ENCODE peak calls at places on chromosome 2, in six cellular contexts. S is HCT116, T is HepG2, X is K562, O is H1, C is GM12878. L is an unnamed sample.
A peak's percentile ranks its signal among the peaks of the same experiment; 100 is the strongest.

GRCh38 chr2:178195390-178196166 is 1.3 kb downstream of the OSBPL6 start:
- DNase-seq in S (no peak), T (no peak), X (no peak), O (no peak), C (no peak), L (no peak)

GRCh38 chr2:8003462-8004075 is 678.3 kb upstream of the ID2 start:
- DNase-seq in S (no peak), T (no peak), X (no peak), O (no peak), C (no peak), L (no peak)

GRCh38 chr2:85161626-85161960 is 28.4 kb downstream of the TCF7L1 start:
- DNase-seq in S (no peak), T (no peak), X (no peak), O (no peak), C (no peak), L (no peak)

GRCh38 chr2:30410217-30410616 is 36.8 kb upstream of the LCLAT1 start:
- DNase-seq in S (no peak), T (peak; percentile 64), X (no peak), O (no peak), C (no peak), L (peak; percentile 36)

GRCh38 chr2:186098821-186099220 is 360.2 kb downstream of the FSIP2 start:
- DNase-seq in S (no peak), T (no peak), X (no peak), O (no peak), C (no peak), L (no peak)

GRCh38 chr2:230951396-230951795 is 26.4 kb upstream of the GPR55 start:
- DNase-seq in S (no peak), T (no peak), X (no peak), O (no peak), C (no peak), L (no peak)

GRCh38 chr2:18740428-18740827 is 151.1 kb upstream of the NT5C1B start:
- DNase-seq in S (no peak), T (no peak), X (no peak), O (no peak), C (no peak), L (no peak)

GRCh38 chr2:43100883-43101662 is 125.3 kb downstream of the ZFP36L2 start:
- DNase-seq in S (no peak), T (no peak), X (no peak), O (peak; percentile 85), C (no peak), L (peak; percentile 65)

GRCh38 chr2:37648316-37649011 is 23.0 kb downstream of the CDC42EP3 start:
- DNase-seq in S (no peak), T (no peak), X (no peak), O (no peak), C (no peak), L (no peak)

GRCh38 chr2:38108907-38109731 is 33.2 kb upstream of the CYP1B1 start:
- DNase-seq in S (no peak), T (no peak), X (no peak), O (no peak), C (no peak), L (no peak)

GRCh38 chr2:63226297-63226696 is 175.7 kb downstream of the OTX1 start:
- DNase-seq in S (no peak), T (no peak), X (no peak), O (no peak), C (no peak), L (no peak)

GRCh38 chr2:25400576-25401241 is 59.0 kb upstream of the DNMT3A start:
- DNase-seq in S (no peak), T (no peak), X (no peak), O (no peak), C (no peak), L (no peak)

GRCh38 chr2:1693723-1694122 is 50.6 kb downstream of the PXDN start:
- DNase-seq in S (no peak), T (no peak), X (no peak), O (peak; percentile 43), C (no peak), L (no peak)

GRCh38 chr2:15445891-15446562 is 115.1 kb downstream of the NBAS start:
- DNase-seq in S (no peak), T (no peak), X (no peak), O (no peak), C (no peak), L (no peak)

GRCh38 chr2:132725716-132726115 is 55.7 kb upstream of the LYPD1 start:
- DNase-seq in S (no peak), T (no peak), X (no peak), O (no peak), C (no peak), L (no peak)

GRCh38 chr2:231710751-231711676 is 2.7 kb downstream of the PTMA start:
- DNase-seq in S (no peak), T (no peak), X (no peak), O (peak; percentile 54), C (no peak), L (no peak)

GRCh38 chr2:241540766-241541561 is 17.6 kb upstream of the BOK start:
- DNase-seq in S (peak; percentile 70), T (no peak), X (peak; percentile 98), O (peak; percentile 99), C (no peak), L (peak; percentile 47)

GRCh38 chr2:114442545-114442944 is at the start of gene DPP10:
- DNase-seq in S (no peak), T (peak; percentile 13), X (no peak), O (peak; percentile 76), C (no peak), L (peak; percentile 39)

GRCh38 chr2:224982910-224983688 is 59.2 kb downstream of the DOCK10 start:
- DNase-seq in S (no peak), T (no peak), X (no peak), O (no peak), C (peak; percentile 61), L (no peak)

GRCh38 chr2:237474931-237475703 is 11.9 kb upstream of the MLPH start:
- DNase-seq in S (peak; percentile 37), T (peak; percentile 56), X (peak; percentile 85), O (peak; percentile 97), C (no peak), L (peak; percentile 68)

GRCh38 chr2:64654063-64654811 is 524 bp upstream of the SERTAD2 start:
- DNase-seq in S (peak; percentile 64), T (peak; percentile 87), X (no peak), O (peak; percentile 83), C (no peak), L (peak; percentile 68)

GRCh38 chr2:3434654-3435053 is 55.2 kb downstream of the TRAPPC12 start:
- DNase-seq in S (no peak), T (no peak), X (no peak), O (no peak), C (no peak), L (no peak)

GRCh38 chr2:117555965-117556364 is 258.5 kb upstream of the DDX18 start:
- DNase-seq in S (no peak), T (no peak), X (no peak), O (no peak), C (no peak), L (no peak)

GRCh38 chr2:83730258-83730657 is 728.8 kb downstream of the SUCLG1 start:
- DNase-seq in S (no peak), T (no peak), X (no peak), O (no peak), C (no peak), L (no peak)
- TF ChIP-seq ZNF274 in S (no peak), T (no peak), X (no peak), O (no peak), C (no peak), L (no peak)

GRCh38 chr2:235661136-235661535 is 167.3 kb downstream of the AGAP1 start:
- DNase-seq in S (no peak), T (peak; percentile 73), X (no peak), O (no peak), C (no peak), L (no peak)

GRCh38 chr2:235661538-235661937 is 167.7 kb downstream of the AGAP1 start:
- DNase-seq in S (no peak), T (no peak), X (no peak), O (no peak), C (no peak), L (no peak)

GRCh38 chr2:235658371-235659174 is 164.7 kb downstream of the AGAP1 start:
- DNase-seq in S (no peak), T (no peak), X (no peak), O (peak; percentile 70), C (no peak), L (peak; percentile 85)

GRCh38 chr2:235660484-235661081 is 166.7 kb downstream of the AGAP1 start:
- DNase-seq in S (no peak), T (peak; percentile 25), X (no peak), O (no peak), C (no peak), L (no peak)

GRCh38 chr2:235659767-235660322 is 166.0 kb downstream of the AGAP1 start:
- DNase-seq in S (no peak), T (peak; percentile 23), X (peak; percentile 19), O (no peak), C (no peak), L (no peak)
- H3K9ac ChIP-seq in S (no peak overlapping the region), T (no peak overlapping the region), X (peak overlapping the region; percentile 1), O (no peak overlapping the region), C (no peak overlapping the region), L (no peak overlapping the region)

GRCh38 chr2:142721015-142721414 is 156.4 kb upstream of the KYNU start:
- DNase-seq in S (no peak), T (no peak), X (no peak), O (no peak), C (no peak), L (peak; percentile 38)

GRCh38 chr2:142722086-142722485 is 155.4 kb upstream of the KYNU start:
- DNase-seq in S (no peak), T (no peak), X (no peak), O (no peak), C (no peak), L (no peak)

GRCh38 chr2:142714600-142714999 is 162.9 kb upstream of the KYNU start:
- DNase-seq in S (no peak), T (no peak), X (no peak), O (no peak), C (no peak), L (no peak)

GRCh38 chr2:142718731-142719130 is 158.7 kb upstream of the KYNU start:
- DNase-seq in S (no peak), T (no peak), X (no peak), O (no peak), C (no peak), L (no peak)

DNA sequence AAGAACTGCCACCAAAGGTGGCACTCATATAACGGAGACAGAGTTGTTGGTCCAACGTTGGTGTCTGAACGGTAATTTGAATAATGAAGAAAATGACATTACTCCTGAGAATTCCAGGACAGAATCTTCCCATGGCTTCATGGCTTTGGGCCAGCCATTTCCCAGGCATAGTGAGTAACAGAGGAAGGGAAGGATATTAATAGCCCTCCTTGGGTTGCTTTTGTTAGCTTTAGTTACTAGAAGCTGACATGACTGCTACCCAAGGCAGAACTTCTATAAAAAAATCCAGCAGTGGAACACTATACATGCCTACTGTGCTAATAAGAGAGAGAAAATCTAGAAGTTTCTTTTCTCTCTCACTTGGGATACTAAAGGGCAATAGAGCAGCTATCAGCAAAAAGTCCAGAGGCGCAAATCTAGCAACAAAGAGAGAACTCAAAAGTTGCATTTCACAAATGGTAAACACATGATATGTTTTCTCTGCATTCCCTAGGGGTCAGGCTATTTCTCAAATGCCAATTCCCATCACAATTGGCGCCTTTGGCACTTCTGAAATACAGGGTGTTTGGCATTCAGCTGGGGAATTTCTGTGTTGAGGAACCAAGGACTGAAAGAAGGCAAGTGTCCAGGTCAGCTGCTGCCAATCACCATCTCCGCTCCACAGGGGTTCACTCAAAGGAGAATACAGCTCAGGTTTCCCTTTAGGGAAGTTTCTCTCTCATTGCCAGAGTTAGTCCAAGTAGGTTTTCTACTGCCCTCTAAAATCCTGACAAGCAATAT is 160.8 kb upstream of the KYNU start:
- DNase-seq in S (no peak), T (no peak), X (no peak), O (peak; percentile 48), C (no peak), L (peak; percentile 44)
- TF ChIP-seq ZNF274 in S (no peak), T (no peak), X (no peak), O (no peak), C (no peak), L (no peak)

GRCh38 chr2:112621792-112622527 is 23.8 kb upstream of the SLC20A1 start:
- DNase-seq in S (no peak), T (no peak), X (no peak), O (no peak), C (no peak), L (no peak)
- H3K9ac ChIP-seq in S (no peak overlapping the region), T (no peak overlapping the region), X (peak overlapping the region; percentile 54), O (peak overlapping the region; percentile 2), C (no peak overlapping the region), L (no peak overlapping the region)